ENCODE peak calls at places on chromosomes 13 and 19, in seven cellular contexts. O is stimulated activated CD4-positive, alpha-beta T cell treated with anti-CD3 and anti-CD28 coated beads, Interleukin-12 subunit alpha, Interleukin-12 subunit beta, amount 100 ng/mL, for 4 hours; E is amniotic stem cell; A is A549; N is naive thymus-derived CD8-positive, alpha-beta T cell; R is PC-9; F is fibroblast of pulmonary artery. Z is an unnamed sample.

GRCh38 chr19:17296278-17296677 is 6.9 kb downstream of the ABHD8 start:
- DNase-seq in A (peak), E (no peak), R (peak), F (no peak), O (no peak), N (no peak), Z (peak)

GRCh38 chr13:94050686-94051085 is 428.8 kb downstream of the DCT start:
- DNase-seq in O (no peak), A (no peak), R (no peak), F (no peak), E (no peak), N (no peak), Z (no peak)

GRCh38 chr13:19597523-19597922 is 35.9 kb upstream of the MPHOSPH8 start:
- DNase-seq in F (no peak), R (no peak), N (no peak), O (no peak), A (peak), E (no peak), Z (peak)

GRCh38 chr19:4639531-4640246 is 373 bp downstream of the TNFAIP8L1 start:
- DNase-seq in F (no peak), R (no peak), N (no peak), E (no peak), O (no peak), A (no peak), Z (peak)

GRCh38 chr13:113209336-113209879 is at the start of gene CUL4A:
- DNase-seq in O (peak), R (peak), N (peak), A (peak), F (peak), E (peak), Z (peak)

GRCh38 chr19:29565171-29565570 is 39.4 kb downstream of the VSTM2B start:
- DNase-seq in N (no peak), O (no peak), A (no peak), E (no peak), F (no peak), R (no peak), Z (no peak)

GRCh38 chr19:38656171-38656981 is 8.9 kb downstream of the ACTN4 start:
- DNase-seq in N (peak), E (no peak), R (no peak), O (no peak), F (peak), A (peak), Z (peak)

GRCh38 chr13:71879129-71879535 is 12.1 kb upstream of the DACH1 start:
- DNase-seq in R (no peak), E (peak), N (no peak), O (no peak), A (peak), F (peak), Z (peak)

GRCh38 chr19:52094526-52094925 is 1.0 kb downstream of the ZNF841 start:
- DNase-seq in N (no peak), E (no peak), F (no peak), O (no peak), A (no peak), R (no peak), Z (peak)

GRCh38 chr19:58349590-58349989 is 3.7 kb downstream of the A1BG start:
- DNase-seq in N (no peak), R (no peak), E (no peak), A (no peak), O (no peak), F (no peak), Z (no peak)

Z was measured in MCF 10A.